ENCODE peak calls at places on chromosomes 11 and 22, in nine cellular contexts. One of them, this sample, is unnamed.

GRCh38 chr11:131591051-131591461 is 220.6 kb downstream of the NTM start:
- DNase-seq in HCT116: no peak
- DNase-seq in PC-3: no peak
- DNase-seq in AG09319: no peak
- DNase-seq in mesothelial cell of epicardium: no peak
- DNase-seq in neural progenitor cell: peak
- DNase-seq in pancreas: no peak
- DNase-seq in AG04450: no peak
- DNase-seq in suprapubic skin: no peak
- DNase-seq in this sample: no peak

GRCh38 chr11:38089728-38090127 is 1491.7 kb upstream of the RAG2 start:
- DNase-seq in pancreas: no peak
- DNase-seq in PC-3: peak
- DNase-seq in AG09319: no peak
- DNase-seq in mesothelial cell of epicardium: no peak
- DNase-seq in HCT116: no peak
- DNase-seq in neural progenitor cell: peak
- DNase-seq in AG04450: no peak
- DNase-seq in suprapubic skin: no peak
- DNase-seq in this sample: no peak

GRCh38 chr11:78149646-78150045 is 10.2 kb upstream of the ALG8 start:
- DNase-seq in HCT116: no peak
- DNase-seq in AG09319: peak
- DNase-seq in AG04450: peak
- DNase-seq in mesothelial cell of epicardium: no peak
- DNase-seq in neural progenitor cell: no peak
- DNase-seq in PC-3: peak
- DNase-seq in suprapubic skin: no peak
- DNase-seq in pancreas: no peak
- DNase-seq in this sample: no peak

GRCh38 chr11:125872138-125872491 is 15.4 kb upstream of the HYLS1 start:
- DNase-seq in neural progenitor cell: no peak
- DNase-seq in pancreas: no peak
- DNase-seq in HCT116: no peak
- DNase-seq in suprapubic skin: no peak
- DNase-seq in PC-3: no peak
- DNase-seq in AG09319: no peak
- DNase-seq in mesothelial cell of epicardium: no peak
- DNase-seq in AG04450: no peak
- DNase-seq in this sample: no peak

GRCh38 chr11:76709259-76709658 is 38.7 kb upstream of the LRRC32 start:
- DNase-seq in pancreas: no peak
- DNase-seq in HCT116: no peak
- DNase-seq in AG09319: no peak
- DNase-seq in PC-3: no peak
- DNase-seq in suprapubic skin: no peak
- DNase-seq in AG04450: no peak
- DNase-seq in neural progenitor cell: no peak
- DNase-seq in mesothelial cell of epicardium: no peak
- DNase-seq in this sample: no peak

GRCh38 chr11:30109774-30110173 is 92.9 kb upstream of the KCNA4 start:
- DNase-seq in AG09319: no peak
- DNase-seq in mesothelial cell of epicardium: no peak
- DNase-seq in PC-3: no peak
- DNase-seq in HCT116: no peak
- DNase-seq in suprapubic skin: no peak
- DNase-seq in neural progenitor cell: no peak
- DNase-seq in pancreas: no peak
- DNase-seq in AG04450: no peak
- DNase-seq in this sample: no peak

GRCh38 chr11:110762596-110762995 is 50.4 kb upstream of the ARHGAP20 start:
- DNase-seq in AG04450: no peak
- DNase-seq in AG09319: no peak
- DNase-seq in mesothelial cell of epicardium: no peak
- DNase-seq in pancreas: no peak
- DNase-seq in neural progenitor cell: no peak
- DNase-seq in PC-3: no peak
- DNase-seq in suprapubic skin: no peak
- DNase-seq in HCT116: no peak
- DNase-seq in this sample: no peak

GRCh38 chr11:44733877-44734276 is 7.1 kb downstream of the TSPAN18 start:
- DNase-seq in pancreas: no peak
- DNase-seq in HCT116: no peak
- DNase-seq in neural progenitor cell: peak
- DNase-seq in AG04450: no peak
- DNase-seq in PC-3: no peak
- DNase-seq in mesothelial cell of epicardium: no peak
- DNase-seq in AG09319: no peak
- DNase-seq in suprapubic skin: no peak
- DNase-seq in this sample: no peak

GRCh38 chr22:39496131-39496838 is 5.8 kb upstream of the MIEF1 start:
- DNase-seq in mesothelial cell of epicardium: peak
- DNase-seq in suprapubic skin: peak
- DNase-seq in AG04450: no peak
- DNase-seq in AG09319: no peak
- DNase-seq in HCT116: peak
- DNase-seq in PC-3: peak
- DNase-seq in neural progenitor cell: peak
- DNase-seq in pancreas: peak
- DNase-seq in this sample: peak

GRCh38 chr11:76621866-76622265 is 48.7 kb downstream of the LRRC32 start:
- DNase-seq in mesothelial cell of epicardium: no peak
- DNase-seq in neural progenitor cell: no peak
- DNase-seq in AG04450: no peak
- DNase-seq in PC-3: no peak
- DNase-seq in AG09319: no peak
- DNase-seq in suprapubic skin: no peak
- DNase-seq in pancreas: no peak
- DNase-seq in HCT116: no peak
- DNase-seq in this sample: no peak

GRCh38 chr22:23384899-23385298 is 195.2 kb downstream of the IGLL1 start:
- DNase-seq in pancreas: no peak
- DNase-seq in HCT116: no peak
- DNase-seq in PC-3: no peak
- DNase-seq in AG04450: no peak
- DNase-seq in suprapubic skin: no peak
- DNase-seq in AG09319: no peak
- DNase-seq in neural progenitor cell: no peak
- DNase-seq in mesothelial cell of epicardium: no peak
- DNase-seq in this sample: no peak

GRCh38 chr22:49763138-49763537 is 64.5 kb downstream of the BRD1 start:
- DNase-seq in pancreas: no peak
- DNase-seq in neural progenitor cell: no peak
- DNase-seq in PC-3: no peak
- DNase-seq in AG09319: no peak
- DNase-seq in HCT116: no peak
- DNase-seq in AG04450: no peak
- DNase-seq in mesothelial cell of epicardium: no peak
- DNase-seq in suprapubic skin: no peak
- DNase-seq in this sample: no peak

GRCh38 chr22:49765951-49766350 is 61.7 kb downstream of the BRD1 start:
- DNase-seq in suprapubic skin: no peak
- DNase-seq in pancreas: no peak
- DNase-seq in mesothelial cell of epicardium: no peak
- DNase-seq in AG09319: no peak
- DNase-seq in PC-3: no peak
- DNase-seq in HCT116: no peak
- DNase-seq in neural progenitor cell: no peak
- DNase-seq in AG04450: no peak
- DNase-seq in this sample: no peak

GRCh38 chr22:49763696-49764095 is 64.0 kb downstream of the BRD1 start:
- DNase-seq in PC-3: no peak
- DNase-seq in AG04450: no peak
- DNase-seq in HCT116: no peak
- DNase-seq in AG09319: no peak
- DNase-seq in suprapubic skin: no peak
- DNase-seq in pancreas: no peak
- DNase-seq in mesothelial cell of epicardium: no peak
- DNase-seq in neural progenitor cell: no peak
- DNase-seq in this sample: no peak

GRCh38 chr22:49765091-49765771 is 62.4 kb downstream of the BRD1 start:
- DNase-seq in PC-3: no peak
- DNase-seq in neural progenitor cell: no peak
- DNase-seq in HCT116: no peak
- DNase-seq in mesothelial cell of epicardium: peak
- DNase-seq in suprapubic skin: no peak
- DNase-seq in AG09319: no peak
- DNase-seq in pancreas: no peak
- DNase-seq in AG04450: no peak
- DNase-seq in this sample: no peak

DNA sequence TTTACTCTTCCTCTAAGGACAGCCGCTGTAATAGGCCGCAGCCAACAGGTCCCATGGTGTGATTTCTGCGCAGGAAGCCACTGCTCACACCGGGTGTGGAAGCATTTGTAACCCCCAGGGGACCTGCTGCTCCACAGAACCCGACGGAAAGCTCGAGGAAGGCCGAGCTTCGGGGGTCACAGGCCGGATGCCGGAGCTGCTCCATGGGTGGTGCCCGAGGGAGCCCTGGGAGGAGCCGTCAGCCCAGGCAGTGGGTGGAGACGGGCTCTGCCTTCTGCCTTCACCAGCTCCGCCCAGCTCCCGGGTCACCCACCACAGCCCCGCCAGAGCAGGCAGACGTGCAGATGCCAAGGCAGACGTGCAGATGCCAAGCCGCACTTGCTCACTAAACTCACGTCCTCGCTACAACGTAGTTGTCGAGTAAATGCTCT is 63.5 kb downstream of the BRD1 start:
- DNase-seq in AG04450: no peak
- DNase-seq in PC-3: no peak
- DNase-seq in suprapubic skin: no peak
- DNase-seq in HCT116: no peak
- DNase-seq in neural progenitor cell: no peak
- DNase-seq in mesothelial cell of epicardium: no peak
- DNase-seq in AG09319: no peak
- DNase-seq in pancreas: no peak
- DNase-seq in this sample: no peak
- TF ChIP-seq CTCF in AG04450: no peak
- TF ChIP-seq CTCF in PC-3: no peak
- TF ChIP-seq CTCF in suprapubic skin: no peak
- TF ChIP-seq CTCF in HCT116: no peak
- TF ChIP-seq CTCF in neural progenitor cell: no peak
- TF ChIP-seq CTCF in mesothelial cell of epicardium: no peak
- TF ChIP-seq CTCF in AG09319: no peak
- TF ChIP-seq CTCF in pancreas: no peak
- TF ChIP-seq CTCF in this sample: no peak

DNA sequence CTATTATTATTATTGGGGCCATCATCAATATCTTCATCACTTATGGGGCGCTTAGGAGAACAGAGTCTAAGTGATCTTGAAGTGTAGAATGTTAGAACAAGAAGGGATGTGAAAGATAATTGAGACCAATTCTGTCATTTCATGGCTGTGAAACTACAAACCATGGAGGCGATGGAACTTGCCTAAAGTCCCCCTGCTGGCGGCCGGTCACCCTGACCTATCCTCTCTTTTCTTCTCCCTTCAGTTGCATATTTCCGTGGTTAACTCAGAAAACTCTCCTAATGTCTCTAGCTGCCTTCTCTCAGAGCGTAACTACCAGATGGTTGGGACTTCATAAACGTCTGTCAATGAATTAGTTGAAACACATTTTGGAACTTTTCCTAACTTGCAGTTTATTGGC is 6.6 kb upstream of the OR4B1 start:
- DNase-seq in PC-3: peak
- DNase-seq in HCT116: no peak
- DNase-seq in AG09319: no peak
- DNase-seq in mesothelial cell of epicardium: no peak
- DNase-seq in AG04450: no peak
- DNase-seq in suprapubic skin: no peak
- DNase-seq in neural progenitor cell: no peak
- DNase-seq in pancreas: no peak
- DNase-seq in this sample: no peak
- TF ChIP-seq CTCF in PC-3: peak
- TF ChIP-seq CTCF in HCT116: peak
- TF ChIP-seq CTCF in AG09319: peak
- TF ChIP-seq CTCF in mesothelial cell of epicardium: no peak
- TF ChIP-seq CTCF in AG04450: peak
- TF ChIP-seq CTCF in suprapubic skin: no peak
- TF ChIP-seq CTCF in neural progenitor cell: no peak
- TF ChIP-seq CTCF in pancreas: no peak
- TF ChIP-seq CTCF in this sample: peak

GRCh38 chr11:79758325-79758724 is 317.5 kb upstream of the TENM4 start:
- DNase-seq in PC-3: no peak
- DNase-seq in HCT116: no peak
- DNase-seq in suprapubic skin: no peak
- DNase-seq in AG04450: no peak
- DNase-seq in pancreas: no peak
- DNase-seq in neural progenitor cell: no peak
- DNase-seq in AG09319: no peak
- DNase-seq in mesothelial cell of epicardium: no peak
- DNase-seq in this sample: no peak

GRCh38 chr11:79768343-79768742 is 327.5 kb upstream of the TENM4 start:
- DNase-seq in PC-3: no peak
- DNase-seq in AG09319: no peak
- DNase-seq in mesothelial cell of epicardium: no peak
- DNase-seq in HCT116: no peak
- DNase-seq in suprapubic skin: no peak
- DNase-seq in neural progenitor cell: no peak
- DNase-seq in AG04450: no peak
- DNase-seq in pancreas: no peak
- DNase-seq in this sample: no peak

DNA sequence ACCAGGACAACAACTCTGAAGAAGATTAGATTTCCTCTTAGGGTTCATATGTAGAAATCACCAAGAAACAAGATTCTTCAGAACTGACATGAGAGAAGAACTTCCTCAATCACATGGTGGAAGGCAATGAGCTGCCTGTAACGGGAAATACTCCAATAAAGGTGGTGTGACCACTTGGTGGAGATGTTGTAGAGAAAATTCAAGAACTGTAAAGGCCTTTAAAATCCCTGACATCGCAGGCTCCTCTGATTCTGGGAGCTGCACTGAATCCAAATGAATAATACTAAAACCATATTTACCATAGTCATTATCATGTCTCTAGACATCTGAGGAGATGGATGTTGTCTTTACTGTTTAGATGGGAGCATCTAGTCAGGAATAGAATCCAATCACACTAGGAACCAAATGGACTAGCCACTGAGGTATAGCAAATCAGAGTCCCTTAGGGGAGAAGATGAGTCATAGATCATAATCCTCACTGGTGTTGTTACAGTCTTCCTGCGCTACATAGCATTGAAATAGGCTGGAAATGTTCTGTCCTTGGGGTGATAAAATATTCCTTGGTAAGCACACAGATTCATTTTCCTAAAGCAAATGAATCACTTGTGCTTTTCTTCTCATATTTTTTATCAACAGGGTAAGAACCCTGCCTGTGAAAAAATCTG is 321.6 kb upstream of the TENM4 start:
- DNase-seq in mesothelial cell of epicardium: no peak
- DNase-seq in PC-3: peak
- DNase-seq in neural progenitor cell: peak
- DNase-seq in pancreas: no peak
- DNase-seq in HCT116: no peak
- DNase-seq in suprapubic skin: no peak
- DNase-seq in AG04450: no peak
- DNase-seq in AG09319: no peak
- DNase-seq in this sample: no peak
- TF ChIP-seq CTCF in mesothelial cell of epicardium: no peak
- TF ChIP-seq CTCF in PC-3: no peak
- TF ChIP-seq CTCF in neural progenitor cell: peak
- TF ChIP-seq CTCF in pancreas: no peak
- TF ChIP-seq CTCF in HCT116: no peak
- TF ChIP-seq CTCF in suprapubic skin: no peak
- TF ChIP-seq CTCF in AG04450: peak
- TF ChIP-seq CTCF in AG09319: no peak
- TF ChIP-seq CTCF in this sample: no peak

GRCh38 chr11:124069429-124070401 is 28.6 kb upstream of the OR10G7 start:
- DNase-seq in AG04450: no peak
- DNase-seq in suprapubic skin: peak
- DNase-seq in pancreas: peak
- DNase-seq in AG09319: peak
- DNase-seq in PC-3: peak
- DNase-seq in mesothelial cell of epicardium: peak
- DNase-seq in HCT116: peak
- DNase-seq in neural progenitor cell: peak
- DNase-seq in this sample: peak
- TF ChIP-seq CTCF in AG04450: peak
- TF ChIP-seq CTCF in suprapubic skin: no peak
- TF ChIP-seq CTCF in pancreas: no peak
- TF ChIP-seq CTCF in AG09319: peak
- TF ChIP-seq CTCF in PC-3: peak
- TF ChIP-seq CTCF in mesothelial cell of epicardium: peak
- TF ChIP-seq CTCF in HCT116: peak
- TF ChIP-seq CTCF in neural progenitor cell: peak
- TF ChIP-seq CTCF in this sample: peak

This sample was measured in neural crest cell.